ENCODE peak calls at places on chromosome 4, in ten cellular contexts. P, K, S, U, N, D, R, A, C and W are unnamed samples.

GRCh38 chr4:73446336-73446938 is 10.4 kb downstream of the AFP start:
- DNase-seq in U (no peak), P (peak; percentile 70), S (peak; percentile 48), D (peak; percentile 60), C (peak; percentile 40), R (peak; percentile 78), K (no peak), N (no peak), A (no peak), W (no peak)

GRCh38 chr4:153465583-153465921 is 608 bp upstream of the TMEM131L start:
- DNase-seq in N (no peak), U (peak; percentile 44), K (no peak), R (peak; percentile 85), S (peak; percentile 37), D (peak; percentile 78), A (no peak), C (peak; percentile 35), P (peak; percentile 59), W (no peak)

GRCh38 chr4:113825272-113825671 is 63.7 kb upstream of the CAMK2D start:
- DNase-seq in S (no peak), D (no peak), N (no peak), C (no peak), K (no peak), R (peak; percentile 32), U (no peak), P (no peak), A (no peak), W (no peak)

GRCh38 chr4:165621983-165622382 is 243.2 kb downstream of the CPE start:
- DNase-seq in R (no peak), D (no peak), S (no peak), A (no peak), C (no peak), N (no peak), K (no peak), P (no peak), U (no peak), W (no peak)

GRCh38 chr4:52714597-52715254 is 36.5 kb downstream of the ERVMER34-1 start:
- DNase-seq in U (no peak), A (no peak), N (no peak), R (peak; percentile 37), P (peak; percentile 19), C (no peak), D (no peak), K (no peak), S (no peak), W (no peak)

GRCh38 chr4:139645458-139645857 is 20.2 kb upstream of the MGST2 start:
- DNase-seq in C (peak; percentile 99), K (no peak), A (no peak), R (no peak), D (no peak), P (no peak), N (no peak), U (no peak), S (no peak), W (no peak)

GRCh38 chr4:109298279-109299010 is 4.0 kb downstream of the COL25A1 start:
- DNase-seq in C (no peak), D (peak; percentile 21), K (no peak), S (no peak), P (no peak), N (no peak), R (peak; percentile 13), U (no peak), A (no peak), W (no peak)

GRCh38 chr4:110837896-110838450 is 215.1 kb upstream of the PITX2 start:
- DNase-seq in D (no peak), S (no peak), N (no peak), U (no peak), R (no peak), P (no peak), A (no peak), K (no peak), C (no peak), W (no peak)

GRCh38 chr4:173745765-173746164 is 215.7 kb upstream of the HAND2 start:
- DNase-seq in K (no peak), N (no peak), U (no peak), S (no peak), P (no peak), D (no peak), R (no peak), C (no peak), A (no peak), W (no peak)

GRCh38 chr4:153140294-153140693 is 63.9 kb upstream of the TRIM2 start:
- DNase-seq in R (no peak), A (no peak), S (no peak), C (no peak), U (no peak), N (no peak), D (no peak), K (no peak), P (no peak), W (no peak)

GRCh38 chr4:4838602-4839470 is 20.6 kb upstream of the MSX1 start:
- DNase-seq in S (no peak), K (no peak), A (no peak), R (no peak), C (no peak), P (no peak), N (no peak), U (no peak), D (no peak), W (no peak)

GRCh38 chr4:14726441-14727405 is 275.6 kb upstream of the CPEB2 start:
- DNase-seq in C (peak; percentile 89), N (no peak), R (no peak), P (peak; percentile 65), D (peak; percentile 73), U (no peak), A (no peak), K (no peak), S (no peak), W (no peak)

GRCh38 chr4:113146876-113147358 is 97.5 kb downstream of the ANK2 start:
- DNase-seq in N (no peak), U (no peak), K (no peak), A (no peak), C (no peak), P (peak; percentile 31), S (peak; percentile 26), D (peak; percentile 16), R (no peak), W (no peak)

GRCh38 chr4:173056708-173057107 is 111.9 kb upstream of the GALNT7 start:
- DNase-seq in N (no peak), D (peak; percentile 19), P (no peak), R (no peak), S (no peak), K (no peak), C (no peak), U (no peak), A (no peak), W (no peak)

GRCh38 chr4:80097395-80098177 is 24.6 kb upstream of the ANTXR2 start:
- DNase-seq in N (no peak), P (peak; percentile 96), K (peak; percentile 50), C (no peak), R (no peak), D (peak; percentile 30), U (no peak), A (no peak), S (no peak), W (no peak)

GRCh38 chr4:137960371-137961050 is 281.6 kb downstream of the SLC7A11 start:
- DNase-seq in S (no peak), A (no peak), U (no peak), R (no peak), D (no peak), K (no peak), N (no peak), C (no peak), P (peak; percentile 95), W (no peak)

GRCh38 chr4:141335166-141335565 is 114.5 kb downstream of the ZNF330 start:
- DNase-seq in K (no peak), C (no peak), P (no peak), N (no peak), D (no peak), R (no peak), A (no peak), S (no peak), U (no peak), W (no peak)

GRCh38 chr4:88999392-88999791 is 57.6 kb downstream of the FAM13A start:
- DNase-seq in U (no peak), A (no peak), S (no peak), P (no peak), D (no peak), K (no peak), R (no peak), N (no peak), C (no peak), W (no peak)

GRCh38 chr4:624705-625590 is at the start of gene PDE6B:
- DNase-seq in U (no peak), P (no peak), A (no peak), D (no peak), S (no peak), R (no peak), C (no peak), N (no peak), K (no peak), W (peak; percentile 34)
- TF ChIP-seq CTCF in U (no peak), P (no peak), A (no peak), D (no peak), S (no peak), R (no peak), C (no peak), N (no peak), K (no peak), W (no peak)

GRCh38 chr4:10622728-10623127 is 61.8 kb downstream of the CLNK start:
- DNase-seq in U (no peak), A (no peak), C (no peak), P (no peak), N (no peak), R (peak; percentile 21), D (no peak), S (peak; percentile 45), K (no peak), W (no peak)
- TF ChIP-seq CTCF in U (peak; percentile 28), A (no peak), C (peak; percentile 18), P (peak; percentile 45), N (no peak), R (peak; percentile 69), D (no peak), S (peak; percentile 57), K (no peak), W (no peak)

DNA sequence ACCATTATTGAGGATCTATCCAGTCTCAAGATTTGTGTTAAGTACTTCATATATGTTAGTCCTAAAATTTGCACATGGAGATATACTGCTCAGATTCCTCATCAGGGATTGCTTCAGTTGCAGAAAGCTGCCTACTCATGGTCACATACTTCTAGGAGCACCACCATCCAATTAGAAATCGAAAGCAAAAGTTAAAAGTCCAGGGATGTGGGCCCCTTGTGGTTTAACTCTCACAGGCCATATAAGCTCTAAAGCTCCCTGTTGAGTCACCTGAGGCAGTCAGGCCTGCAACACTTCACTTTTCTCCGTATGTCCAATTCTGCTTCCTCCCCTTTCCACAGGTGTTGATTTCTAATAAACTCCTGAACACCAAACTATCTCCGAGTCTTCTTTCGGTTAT is 84.2 kb downstream of the CNOT6L start:
- DNase-seq in D (no peak), A (no peak), N (no peak), S (peak; percentile 34), R (peak; percentile 20), C (no peak), U (no peak), K (peak; percentile 46), P (peak; percentile 63), W (no peak)
- TF ChIP-seq CTCF in D (no peak), A (no peak), N (no peak), S (no peak), R (no peak), C (no peak), U (no peak), K (no peak), P (no peak), W (no peak)

GRCh38 chr4:150302553-150302952 is 224.3 kb downstream of the DCLK2 start:
- DNase-seq in R (no peak), P (peak; percentile 98), A (no peak), C (peak; percentile 59), K (peak; percentile 90), D (peak; percentile 44), U (no peak), S (no peak), N (no peak), W (no peak)

GRCh38 chr4:150297861-150298474 is 219.7 kb downstream of the DCLK2 start:
- DNase-seq in P (peak; percentile 80), N (no peak), R (peak; percentile 48), A (no peak), U (peak; percentile 31), D (peak; percentile 55), K (no peak), S (peak; percentile 32), C (no peak), W (no peak)
- TF ChIP-seq CTCF in P (peak; percentile 83), N (peak; percentile 49), R (peak; percentile 90), A (peak; percentile 47), U (peak; percentile 79), D (peak; percentile 48), K (peak; percentile 67), S (peak; percentile 41), C (peak; percentile 66), W (peak; percentile 60)